ENCODE peak calls at places on chromosomes 16 and 17, in ten cellular contexts. One of them, this sample, is unnamed.

GRCh38 chr16:81513204-81514040 is 68.8 kb downstream of the CMIP start:
- DNase-seq in Peyer's patch: no peak
- DNase-seq in ascending aorta: no peak
- DNase-seq in left lung: no peak
- DNase-seq in K562: no peak
- DNase-seq in IMR-90: no peak
- DNase-seq in left ventricle myocardium inferior: peak; percentile 72
- DNase-seq in prostate gland: no peak
- DNase-seq in stomach: no peak
- DNase-seq in spleen: peak; percentile 82
- DNase-seq in this sample: no peak

GRCh38 chr17:41801374-41802062 is 10.2 kb downstream of the P3H4 start:
- DNase-seq in K562: peak; percentile 80
- DNase-seq in stomach: peak; percentile 89
- DNase-seq in ascending aorta: peak; percentile 89
- DNase-seq in IMR-90: peak; percentile 72
- DNase-seq in left ventricle myocardium inferior: peak; percentile 84
- DNase-seq in spleen: peak; percentile 92
- DNase-seq in Peyer's patch: peak; percentile 93
- DNase-seq in left lung: peak; percentile 92
- DNase-seq in prostate gland: peak; percentile 83
- DNase-seq in this sample: peak; percentile 91

GRCh38 chr17:78040561-78041400 is 82.3 kb downstream of the TNRC6C start:
- DNase-seq in Peyer's patch: peak; percentile 52
- DNase-seq in prostate gland: peak; percentile 72
- DNase-seq in spleen: peak; percentile 81
- DNase-seq in stomach: peak; percentile 29
- DNase-seq in ascending aorta: peak; percentile 81
- DNase-seq in left lung: peak; percentile 86
- DNase-seq in left ventricle myocardium inferior: peak; percentile 63
- DNase-seq in IMR-90: peak; percentile 43
- DNase-seq in K562: no peak
- DNase-seq in this sample: peak; percentile 83

GRCh38 chr16:64626771-64627170 is 495.1 kb downstream of the CDH11 start:
- DNase-seq in K562: no peak
- DNase-seq in Peyer's patch: no peak
- DNase-seq in stomach: no peak
- DNase-seq in IMR-90: peak; percentile 1
- DNase-seq in left ventricle myocardium inferior: no peak
- DNase-seq in ascending aorta: no peak
- DNase-seq in prostate gland: no peak
- DNase-seq in left lung: no peak
- DNase-seq in spleen: no peak
- DNase-seq in this sample: no peak

GRCh38 chr17:30454635-30455034 is 22.6 kb upstream of the GOSR1 start:
- DNase-seq in ascending aorta: no peak
- DNase-seq in IMR-90: no peak
- DNase-seq in spleen: no peak
- DNase-seq in Peyer's patch: no peak
- DNase-seq in left lung: no peak
- DNase-seq in stomach: no peak
- DNase-seq in prostate gland: no peak
- DNase-seq in K562: no peak
- DNase-seq in left ventricle myocardium inferior: no peak
- DNase-seq in this sample: no peak

GRCh38 chr17:74210191-74211140 is 2.9 kb upstream of the TTYH2 start:
- DNase-seq in prostate gland: peak; percentile 59
- DNase-seq in K562: peak; percentile 83
- DNase-seq in ascending aorta: peak; percentile 79
- DNase-seq in IMR-90: peak; percentile 58
- DNase-seq in left lung: peak; percentile 86
- DNase-seq in stomach: peak; percentile 74
- DNase-seq in Peyer's patch: peak; percentile 85
- DNase-seq in spleen: peak; percentile 91
- DNase-seq in left ventricle myocardium inferior: peak; percentile 69
- DNase-seq in this sample: no peak

GRCh38 chr17:57869599-57870282 is 19.9 kb upstream of the MRPS23 start:
- DNase-seq in spleen: no peak
- DNase-seq in ascending aorta: no peak
- DNase-seq in left ventricle myocardium inferior: no peak
- DNase-seq in stomach: no peak
- DNase-seq in left lung: no peak
- DNase-seq in Peyer's patch: no peak
- DNase-seq in prostate gland: no peak
- DNase-seq in K562: no peak
- DNase-seq in IMR-90: peak; percentile 97
- DNase-seq in this sample: no peak

GRCh38 chr17:41520821-41521521 is 2.3 kb upstream of the KRT15 start:
- DNase-seq in spleen: no peak
- DNase-seq in left lung: no peak
- DNase-seq in left ventricle myocardium inferior: no peak
- DNase-seq in prostate gland: no peak
- DNase-seq in IMR-90: no peak
- DNase-seq in K562: peak; percentile 81
- DNase-seq in stomach: no peak
- DNase-seq in Peyer's patch: peak; percentile 85
- DNase-seq in ascending aorta: no peak
- DNase-seq in this sample: no peak

GRCh38 chr17:17554266-17554665 is 37.2 kb downstream of the PEMT start:
- DNase-seq in Peyer's patch: no peak
- DNase-seq in left ventricle myocardium inferior: no peak
- DNase-seq in prostate gland: no peak
- DNase-seq in ascending aorta: no peak
- DNase-seq in spleen: no peak
- DNase-seq in IMR-90: no peak
- DNase-seq in K562: no peak
- DNase-seq in stomach: no peak
- DNase-seq in left lung: peak; percentile 54
- DNase-seq in this sample: no peak

GRCh38 chr17:6165806-6166205 is 95.6 kb downstream of the WSCD1 start:
- DNase-seq in spleen: no peak
- DNase-seq in IMR-90: no peak
- DNase-seq in stomach: no peak
- DNase-seq in prostate gland: no peak
- DNase-seq in left ventricle myocardium inferior: no peak
- DNase-seq in left lung: no peak
- DNase-seq in Peyer's patch: no peak
- DNase-seq in ascending aorta: no peak
- DNase-seq in K562: no peak
- DNase-seq in this sample: no peak

GRCh38 chr17:17666111-17666714 is 15.0 kb upstream of the RAI1 start:
- DNase-seq in Peyer's patch: no peak
- DNase-seq in prostate gland: no peak
- DNase-seq in left lung: no peak
- DNase-seq in IMR-90: peak; percentile 82
- DNase-seq in left ventricle myocardium inferior: no peak
- DNase-seq in spleen: no peak
- DNase-seq in ascending aorta: no peak
- DNase-seq in stomach: peak; percentile 28
- DNase-seq in K562: no peak
- DNase-seq in this sample: no peak

GRCh38 chr17:62793919-62794665 is 14.0 kb downstream of the MARCHF10 start:
- DNase-seq in IMR-90: no peak
- DNase-seq in ascending aorta: peak; percentile 28
- DNase-seq in K562: no peak
- DNase-seq in prostate gland: no peak
- DNase-seq in left lung: no peak
- DNase-seq in stomach: no peak
- DNase-seq in left ventricle myocardium inferior: no peak
- DNase-seq in Peyer's patch: no peak
- DNase-seq in spleen: no peak
- DNase-seq in this sample: no peak

GRCh38 chr17:48030531-48030930 is 7.1 kb downstream of the COPZ2 start:
- DNase-seq in ascending aorta: no peak
- DNase-seq in Peyer's patch: no peak
- DNase-seq in left ventricle myocardium inferior: no peak
- DNase-seq in IMR-90: no peak
- DNase-seq in K562: no peak
- DNase-seq in stomach: no peak
- DNase-seq in prostate gland: no peak
- DNase-seq in left lung: no peak
- DNase-seq in spleen: no peak
- DNase-seq in this sample: no peak

GRCh38 chr16:47035436-47035835 is 62.0 kb upstream of the DNAJA2 start:
- DNase-seq in left lung: no peak
- DNase-seq in stomach: no peak
- DNase-seq in prostate gland: no peak
- DNase-seq in ascending aorta: no peak
- DNase-seq in Peyer's patch: no peak
- DNase-seq in K562: no peak
- DNase-seq in IMR-90: no peak
- DNase-seq in left ventricle myocardium inferior: no peak
- DNase-seq in spleen: peak; percentile 51
- DNase-seq in this sample: no peak

GRCh38 chr16:56682703-56683397 is 580 bp downstream of the MT1X start:
- DNase-seq in stomach: no peak
- DNase-seq in left lung: no peak
- DNase-seq in spleen: no peak
- DNase-seq in IMR-90: no peak
- DNase-seq in prostate gland: no peak
- DNase-seq in ascending aorta: no peak
- DNase-seq in K562: no peak
- DNase-seq in Peyer's patch: no peak
- DNase-seq in left ventricle myocardium inferior: no peak
- DNase-seq in this sample: no peak
- H3K27ac ChIP-seq in stomach: peak overlapping the region; percentile 86
- H3K27ac ChIP-seq in left lung: peak overlapping the region; percentile 80
- H3K27ac ChIP-seq in spleen: peak overlapping the region; percentile 80
- H3K27ac ChIP-seq in IMR-90: peak overlapping the region; percentile 18
- H3K27ac ChIP-seq in prostate gland: peak overlapping the region; percentile 62
- H3K27ac ChIP-seq in ascending aorta: peak overlapping the region; percentile 83
- H3K27ac ChIP-seq in K562: no peak overlapping the region
- H3K27ac ChIP-seq in Peyer's patch: peak overlapping the region; percentile 69
- H3K27ac ChIP-seq in left ventricle myocardium inferior: peak overlapping the region; percentile 94
- H3K27ac ChIP-seq in this sample: peak overlapping the region; percentile 92

GRCh38 chr17:82862758-82863645 is 23.2 kb upstream of the ZNF750 start:
- DNase-seq in IMR-90: no peak
- DNase-seq in spleen: peak; percentile 78
- DNase-seq in prostate gland: no peak
- DNase-seq in left lung: peak; percentile 80
- DNase-seq in stomach: no peak
- DNase-seq in Peyer's patch: no peak
- DNase-seq in ascending aorta: no peak
- DNase-seq in K562: peak; percentile 55
- DNase-seq in left ventricle myocardium inferior: no peak
- DNase-seq in this sample: no peak

GRCh38 chr17:82859431-82860403 is 19.9 kb upstream of the ZNF750 start:
- DNase-seq in K562: peak; percentile 74
- DNase-seq in ascending aorta: no peak
- DNase-seq in stomach: no peak
- DNase-seq in prostate gland: no peak
- DNase-seq in Peyer's patch: peak; percentile 70
- DNase-seq in spleen: peak; percentile 92
- DNase-seq in IMR-90: peak; percentile 70
- DNase-seq in left lung: peak; percentile 86
- DNase-seq in left ventricle myocardium inferior: no peak
- DNase-seq in this sample: peak; percentile 59

GRCh38 chr17:82862191-82862590 is 22.4 kb upstream of the ZNF750 start:
- DNase-seq in spleen: peak; percentile 54
- DNase-seq in IMR-90: no peak
- DNase-seq in left lung: no peak
- DNase-seq in prostate gland: no peak
- DNase-seq in K562: no peak
- DNase-seq in stomach: no peak
- DNase-seq in ascending aorta: no peak
- DNase-seq in Peyer's patch: no peak
- DNase-seq in left ventricle myocardium inferior: no peak
- DNase-seq in this sample: no peak

GRCh38 chr17:82860606-82861392 is 21.0 kb upstream of the ZNF750 start:
- DNase-seq in K562: no peak
- DNase-seq in left lung: peak; percentile 67
- DNase-seq in stomach: no peak
- DNase-seq in left ventricle myocardium inferior: no peak
- DNase-seq in Peyer's patch: no peak
- DNase-seq in spleen: peak; percentile 79
- DNase-seq in ascending aorta: no peak
- DNase-seq in IMR-90: no peak
- DNase-seq in prostate gland: no peak
- DNase-seq in this sample: no peak

GRCh38 chr17:82861393-82861775 is 21.6 kb upstream of the ZNF750 start:
- DNase-seq in prostate gland: no peak
- DNase-seq in left lung: no peak
- DNase-seq in left ventricle myocardium inferior: no peak
- DNase-seq in stomach: no peak
- DNase-seq in IMR-90: no peak
- DNase-seq in Peyer's patch: no peak
- DNase-seq in K562: no peak
- DNase-seq in spleen: peak; percentile 64
- DNase-seq in ascending aorta: no peak
- DNase-seq in this sample: no peak
- H3K4me1 ChIP-seq in prostate gland: peaks cover 4% of the 10 kb centered on the region
- H3K4me1 ChIP-seq in left lung: peaks cover 12% of the 10 kb centered on the region
- H3K4me1 ChIP-seq in left ventricle myocardium inferior: peaks cover 56% of the 10 kb centered on the region
- H3K4me1 ChIP-seq in stomach: peaks cover 32% of the 10 kb centered on the region
- H3K4me1 ChIP-seq in IMR-90: peaks cover 25% of the 10 kb centered on the region
- H3K4me1 ChIP-seq in Peyer's patch: peaks cover 29% of the 10 kb centered on the region
- H3K4me1 ChIP-seq in K562: peaks cover 39% of the 10 kb centered on the region
- H3K4me1 ChIP-seq in spleen: peaks cover 81% of the 10 kb centered on the region
- H3K4me1 ChIP-seq in ascending aorta: no peaks in the 10 kb centered on the region
- H3K4me1 ChIP-seq in this sample: peaks cover 65% of the 10 kb centered on the region

DNA sequence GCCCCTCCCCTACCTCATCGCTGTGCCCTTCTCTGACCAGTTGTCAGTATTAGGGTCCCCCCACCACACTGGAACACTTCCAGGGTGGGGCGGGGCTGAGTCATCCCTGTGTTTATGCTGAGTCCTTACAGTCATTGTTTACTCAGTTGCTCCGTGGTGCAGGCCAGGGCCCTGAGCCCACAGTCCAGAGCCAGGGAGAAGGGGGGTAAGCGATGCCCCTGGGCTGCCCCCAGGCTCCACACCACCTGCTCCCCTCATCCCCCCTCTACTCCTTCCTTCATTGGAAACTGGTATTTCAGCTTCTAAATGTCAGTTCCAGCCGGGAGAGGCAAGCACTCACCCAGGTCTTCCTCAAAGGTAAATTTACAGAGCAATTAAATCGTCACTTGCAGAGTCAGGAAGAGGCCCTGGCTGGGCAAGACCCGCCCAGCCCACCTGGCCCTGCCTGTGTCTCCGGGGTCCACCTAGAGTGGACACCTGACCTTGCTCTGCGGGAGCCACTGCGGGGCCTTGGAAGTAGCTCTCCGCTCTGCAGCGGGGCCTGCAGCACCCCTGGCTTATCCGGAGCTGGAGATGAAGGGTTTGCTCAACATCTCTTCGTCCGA is 4.8 kb downstream of the ATP2A3 start:
- DNase-seq in IMR-90: peak; percentile 83
- DNase-seq in stomach: peak; percentile 66
- DNase-seq in Peyer's patch: peak; percentile 70
- DNase-seq in K562: peak; percentile 66
- DNase-seq in left ventricle myocardium inferior: no peak
- DNase-seq in left lung: no peak
- DNase-seq in prostate gland: peak; percentile 41
- DNase-seq in ascending aorta: no peak
- DNase-seq in spleen: no peak
- DNase-seq in this sample: no peak
- H3K27ac ChIP-seq in IMR-90: no peak overlapping the region
- H3K27ac ChIP-seq in stomach: peak overlapping the region; percentile 25
- H3K27ac ChIP-seq in Peyer's patch: peak overlapping the region; percentile 99
- H3K27ac ChIP-seq in K562: peak overlapping the region; percentile 63
- H3K27ac ChIP-seq in left ventricle myocardium inferior: no peak overlapping the region
- H3K27ac ChIP-seq in left lung: peak overlapping the region; percentile 90
- H3K27ac ChIP-seq in prostate gland: peak overlapping the region; percentile 78
- H3K27ac ChIP-seq in ascending aorta: peak overlapping the region; percentile 16
- H3K27ac ChIP-seq in spleen: peak overlapping the region; percentile 95
- H3K27ac ChIP-seq in this sample: peak overlapping the region; percentile 58

GRCh38 chr16:30066882-30067583 is 1.5 kb downstream of the ALDOA start:
- DNase-seq in left lung: no peak
- DNase-seq in left ventricle myocardium inferior: peak; percentile 55
- DNase-seq in Peyer's patch: peak; percentile 58
- DNase-seq in spleen: no peak
- DNase-seq in ascending aorta: no peak
- DNase-seq in IMR-90: no peak
- DNase-seq in K562: no peak
- DNase-seq in stomach: no peak
- DNase-seq in prostate gland: no peak
- DNase-seq in this sample: no peak
- H3K4me1 ChIP-seq in left lung: peaks cover 30% of the 10 kb centered on the region
- H3K4me1 ChIP-seq in left ventricle myocardium inferior: peaks cover 87% of the 10 kb centered on the region
- H3K4me1 ChIP-seq in Peyer's patch: peaks cover 20% of the 10 kb centered on the region
- H3K4me1 ChIP-seq in spleen: peaks cover 78% of the 10 kb centered on the region
- H3K4me1 ChIP-seq in ascending aorta: peaks cover 51% of the 10 kb centered on the region
- H3K4me1 ChIP-seq in IMR-90: peaks cover 32% of the 10 kb centered on the region
- H3K4me1 ChIP-seq in K562: peaks cover 45% of the 10 kb centered on the region
- H3K4me1 ChIP-seq in stomach: peaks cover 58% of the 10 kb centered on the region
- H3K4me1 ChIP-seq in prostate gland: peaks cover 37% of the 10 kb centered on the region
- H3K4me1 ChIP-seq in this sample: peaks cover 58% of the 10 kb centered on the region